ENCODE peak calls at places on chromosomes 6 and 20, in five cellular contexts. L is lung; D is OCI-LY7; H is CD8-positive, alpha-beta T cell; Y is CD4-positive, CD25-positive, alpha-beta regulatory T cell. W is an unnamed sample.

GRCh38 chr6:125745281-125746018 is 4.0 kb upstream of the HEY2 start:
- DNase-seq in L (no peak), D (no peak), H (no peak), Y (no peak), W (no peak)

GRCh38 chr6:157019115-157019628 is 242.0 kb downstream of the ARID1B start:
- DNase-seq in L (no peak), D (peak), H (no peak), Y (no peak), W (no peak)

GRCh38 chr6:118864330-118865166 is 29.4 kb upstream of the ASF1A start:
- DNase-seq in L (no peak), D (no peak), H (no peak), Y (no peak), W (peak)

GRCh38 chr6:150914372-150914771 is 48.9 kb downstream of the MTHFD1L start:
- DNase-seq in L (no peak), D (no peak), H (no peak), Y (no peak), W (no peak)

GRCh38 chr6:109484161-109484560 is 1.1 kb upstream of the ZBTB24 start:
- DNase-seq in L (no peak), D (no peak), H (no peak), Y (no peak), W (no peak)

GRCh38 chr6:99241905-99242534 is 107.5 kb downstream of the FAXC start:
- DNase-seq in L (no peak), D (peak), H (no peak), Y (peak), W (peak)

GRCh38 chr20:36974660-36975059 is 23.2 kb upstream of the SAMHD1 start:
- DNase-seq in L (no peak), D (no peak), H (no peak), Y (peak), W (no peak)

GRCh38 chr6:124223596-124223995 is 419.9 kb downstream of the NKAIN2 start:
- DNase-seq in L (no peak), D (no peak), H (no peak), Y (no peak), W (peak)

GRCh38 chr20:50320910-50321796 is 130.5 kb downstream of the CEBPB start:
- DNase-seq in L (peak), D (no peak), H (no peak), Y (no peak), W (peak)

GRCh38 chr6:170222498-170223471 is 68.1 kb downstream of the DLL1 start:
- DNase-seq in L (no peak), D (no peak), H (no peak), Y (no peak), W (no peak)

GRCh38 chr20:10758446-10758845 is 84.6 kb upstream of the JAG1 start:
- DNase-seq in L (no peak), D (no peak), H (no peak), Y (no peak), W (no peak)

GRCh38 chr6:45607818-45608217 is 230.1 kb upstream of the SUPT3H start:
- DNase-seq in L (peak), D (no peak), H (no peak), Y (no peak), W (peak)

GRCh38 chr20:11891827-11892521 is 25.7 kb upstream of the BTBD3 start:
- DNase-seq in L (peak), D (no peak), H (no peak), Y (peak), W (peak)

GRCh38 chr6:54716869-54717268 is 129.7 kb upstream of the FAM83B start:
- DNase-seq in L (no peak), D (no peak), H (no peak), Y (no peak), W (peak)

GRCh38 chr20:1894471-1894950 is 696 bp upstream of the SIRPA start:
- DNase-seq in L (no peak), D (no peak), H (no peak), Y (no peak), W (no peak)

GRCh38 chr6:111842891-111843290 is 30.4 kb downstream of the FYN start:
- DNase-seq in L (no peak), D (no peak), H (no peak), Y (no peak), W (peak)

GRCh38 chr6:74735304-74735703 is 470.5 kb downstream of the COL12A1 start:
- DNase-seq in L (no peak), D (no peak), H (no peak), Y (no peak), W (peak)

GRCh38 chr20:58523916-58524315 is 8.7 kb upstream of the APCDD1L start:
- DNase-seq in L (no peak), D (no peak), H (no peak), Y (no peak), W (peak)

GRCh38 chr20:33787253-33787891 is 23.8 kb upstream of the CHMP4B start:
- DNase-seq in L (no peak), D (no peak), H (no peak), Y (peak), W (no peak)

GRCh38 chr6:161369339-161369738 is 95.5 kb upstream of the AGPAT4 start:
- DNase-seq in L (no peak), D (no peak), H (no peak), Y (no peak), W (peak)

GRCh38 chr6:34572021-34572420 is 15.9 kb upstream of the SPDEF start:
- DNase-seq in L (no peak), D (no peak), H (no peak), Y (no peak), W (no peak)

GRCh38 chr20:52193886-52194545 is 2.4 kb upstream of the ZFP64 start:
- DNase-seq in L (no peak), D (no peak), H (no peak), Y (no peak), W (no peak)

GRCh38 chr6:23728707-23729106 is 397.3 kb upstream of the NRSN1 start:
- DNase-seq in L (no peak), D (no peak), H (no peak), Y (no peak), W (no peak)

GRCh38 chr20:41800040-41800439 is 181.9 kb upstream of the CHD6 start:
- DNase-seq in L (no peak), D (peak), H (no peak), Y (no peak), W (no peak)

GRCh38 chr6:125511809-125512341 is 210.1 kb upstream of the HDDC2 start:
- DNase-seq in L (no peak), D (no peak), H (no peak), Y (no peak), W (peak)

GRCh38 chr6:155264704-155265320 is 999 bp downstream of the CLDN20 start:
- DNase-seq in L (no peak), D (no peak), H (no peak), Y (no peak), W (peak)

GRCh38 chr20:17837179-17837578 is 131.4 kb downstream of the SNX5 start:
- DNase-seq in L (no peak), D (no peak), H (no peak), Y (no peak), W (no peak)

GRCh38 chr20:6852478-6852877 is 85.0 kb downstream of the BMP2 start:
- DNase-seq in L (no peak), D (no peak), H (no peak), Y (no peak), W (no peak)

GRCh38 chr6:43308101-43308989 is at the start of gene CRIP3:
- DNase-seq in L (no peak), D (peak), H (peak), Y (peak), W (peak)

GRCh38 chr6:127812985-127813681 is 87.7 kb downstream of the THEMIS start:
- DNase-seq in L (no peak), D (no peak), H (no peak), Y (peak), W (no peak)

GRCh38 chr6:85641916-85642773 is 541 bp downstream of the SYNCRIP start:
- DNase-seq in L (peak), D (peak), H (peak), Y (peak), W (peak)

GRCh38 chr6:37600287-37600916 is 97.3 kb downstream of the MDGA1 start:
- DNase-seq in L (no peak), D (no peak), H (no peak), Y (no peak), W (no peak)

GRCh38 chr20:51492167-51493092 is 50.1 kb downstream of the NFATC2 start:
- DNase-seq in L (peak), D (no peak), H (no peak), Y (no peak), W (peak)

GRCh38 chr20:36121981-36122930 is 32.3 kb upstream of the EPB41L1 start:
- DNase-seq in L (peak), D (no peak), H (no peak), Y (no peak), W (no peak)

GRCh38 chr6:90293319-90293937 is 3.2 kb downstream of the BACH2 start:
- DNase-seq in L (no peak), D (no peak), H (no peak), Y (no peak), W (no peak)
- H3K4me3 ChIP-seq in L (no peak), D (peak), H (peak), Y (peak), W (no peak)

GRCh38 chr20:56805313-56805712 is 176.2 kb downstream of the TFAP2C start:
- DNase-seq in L (no peak), D (no peak), H (no peak), Y (no peak), W (no peak)
- H3K4me3 ChIP-seq in L (no peak), D (no peak), H (no peak), Y (no peak), W (no peak)

GRCh38 chr20:9543214-9543613 is 28.8 kb downstream of the LAMP5 start:
- DNase-seq in L (no peak), D (no peak), H (no peak), Y (no peak), W (no peak)
- H3K4me3 ChIP-seq in L (no peak), D (no peak), H (no peak), Y (no peak), W (no peak)

GRCh38 chr6:30513451-30513850 is 24.1 kb downstream of the HLA-E start:
- DNase-seq in L (no peak), D (no peak), H (no peak), Y (no peak), W (no peak)

GRCh38 chr6:30515967-30516753 is 26.9 kb downstream of the HLA-E start:
- DNase-seq in L (peak), D (peak), H (peak), Y (peak), W (peak)

GRCh38 chr6:30511147-30511546 is 21.8 kb downstream of the HLA-E start:
- DNase-seq in L (no peak), D (no peak), H (no peak), Y (no peak), W (no peak)

GRCh38 chr6:30518505-30518850 is 29.2 kb downstream of the HLA-E start:
- DNase-seq in L (no peak), D (peak), H (no peak), Y (peak), W (no peak)

DNA sequence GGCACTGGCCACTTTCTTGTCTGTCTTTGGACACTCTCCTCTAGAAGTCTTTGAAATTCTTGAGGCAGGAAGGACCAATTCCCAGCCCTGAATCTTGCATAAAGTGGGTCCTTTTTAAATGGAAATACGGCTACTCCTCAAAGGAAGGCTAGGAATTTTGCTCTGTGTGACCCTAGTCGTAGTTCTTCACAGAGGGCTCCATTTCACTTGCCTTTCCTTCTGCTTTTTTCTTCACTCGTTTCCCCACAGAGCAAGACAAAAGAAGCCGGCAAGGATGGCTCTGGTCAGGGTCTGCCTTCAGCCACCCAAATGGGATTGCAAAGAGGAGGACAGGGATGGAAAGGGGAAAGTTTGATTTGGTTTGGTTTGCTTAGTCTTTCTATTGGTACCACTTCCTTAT is 25.8 kb downstream of the HLA-E start:
- DNase-seq in L (no peak), D (no peak), H (no peak), Y (no peak), W (no peak)
- H3K4me3 ChIP-seq in L (no peak), D (no peak), H (peak), Y (peak), W (no peak)

GRCh38 chr20:63465380-63466249 is 6.8 kb downstream of the KCNQ2 start:
- DNase-seq in L (no peak), D (no peak), H (no peak), Y (no peak), W (no peak)
- H3K4me3 ChIP-seq in L (no peak), D (no peak), H (no peak), Y (no peak), W (no peak)

DNA sequence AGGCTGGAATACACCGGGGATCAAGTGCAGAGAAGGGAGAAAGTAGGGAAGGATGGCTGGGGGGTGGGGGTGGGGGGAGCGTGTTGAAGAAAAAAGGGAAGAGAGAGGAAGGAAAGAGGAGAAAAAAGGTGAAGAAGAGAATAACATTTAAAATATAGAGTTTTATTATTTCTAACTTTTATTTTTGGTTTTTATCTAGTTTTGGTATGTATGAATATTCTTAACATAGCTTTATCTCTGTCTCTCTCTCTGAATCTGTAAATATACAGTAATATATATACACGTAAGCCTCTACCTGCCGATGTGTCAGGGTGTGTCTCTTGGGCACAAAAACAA is 30.0 kb downstream of the HLA-F start:
- DNase-seq in L (no peak), D (no peak), H (no peak), Y (no peak), W (no peak)
- H3K4me3 ChIP-seq in L (no peak), D (peak), H (peak), Y (peak), W (peak)